ENCODE peak calls at places on chromosomes 4 and X, in seven cellular contexts. O is neuronal stem cell, W is IMR-90, M is H9, N is mesendoderm, E is mesenchymal stem cell, Q is H1. L is an unnamed sample.
A peak's percentile ranks its signal among the peaks of the same experiment; 100 is the strongest.

GRCh38 chrX:18617351-18617750 is 54.6 kb downstream of the RS1 start:
- DNase-seq in O (peak; percentile 5), E (peak; percentile 50), Q (no peak), N (peak; percentile 13), M (no peak), W (peak; percentile 76), L (peak; percentile 63)

GRCh38 chr4:55183926-55184599 is 58.7 kb upstream of the KDR start:
- DNase-seq in Q (no peak), E (peak; percentile 95), N (peak; percentile 95), O (no peak), W (peak; percentile 97), M (peak; percentile 71), L (peak; percentile 50)

GRCh38 chrX:118528089-118528753 is 32.6 kb downstream of the DOCK11 start:
- DNase-seq in O (no peak), E (no peak), M (no peak), N (no peak), W (no peak), Q (no peak), L (no peak)

GRCh38 chr4:185165605-185166063 is 22.6 kb downstream of the SLC25A4 start:
- DNase-seq in E (peak; percentile 75), M (no peak), Q (no peak), W (peak; percentile 87), O (no peak), N (no peak), L (no peak)

GRCh38 chrX:101287402-101287801 is 3.7 kb downstream of the TAF7L start:
- DNase-seq in N (peak; percentile 6), O (peak; percentile 12), E (peak; percentile 46), Q (no peak), M (no peak), W (peak; percentile 52), L (no peak)

GRCh38 chr4:150586162-150586561 is 4.2 kb downstream of the MAB21L2 start:
- DNase-seq in M (no peak), N (no peak), Q (no peak), E (no peak), W (no peak), O (no peak), L (no peak)

GRCh38 chr4:74402692-74403460 is 37.9 kb downstream of the EREG start:
- DNase-seq in O (no peak), M (no peak), W (no peak), E (no peak), N (no peak), Q (no peak), L (no peak)

GRCh38 chrX:77785400-77785745 is 643 bp downstream of the ATRX start:
- DNase-seq in W (peak; percentile 8), M (peak; percentile 32), O (peak; percentile 17), E (peak; percentile 35), N (peak; percentile 59), Q (no peak), L (no peak)

GRCh38 chrX:70062961-70063550 is 799 bp downstream of the OTUD6A start:
- DNase-seq in Q (no peak), M (no peak), E (no peak), N (no peak), W (no peak), O (no peak), L (no peak)

GRCh38 chr4:98794565-98795205 is 134.2 kb downstream of the EIF4E start:
- DNase-seq in E (peak; percentile 37), M (peak; percentile 47), O (no peak), W (peak; percentile 73), N (peak; percentile 81), Q (peak; percentile 15), L (peak; percentile 21)

GRCh38 chrX:106263817-106264216 is 95.7 kb downstream of the PWWP3B start:
- DNase-seq in M (no peak), O (no peak), Q (no peak), N (no peak), E (peak; percentile 35), W (no peak), L (no peak)

GRCh38 chr4:165288226-165288625 is 39.2 kb upstream of the MSMO1 start:
- DNase-seq in N (no peak), M (no peak), E (no peak), Q (no peak), W (no peak), O (no peak), L (no peak)

GRCh38 chr4:172648471-172648870 is 520.1 kb upstream of the GALNT7 start:
- DNase-seq in M (no peak), E (no peak), Q (no peak), N (no peak), O (no peak), W (peak; percentile 26), L (no peak)

GRCh38 chrX:48971325-48972213 is at the start of gene KCND1:
- DNase-seq in Q (peak; percentile 34), N (peak; percentile 71), E (peak; percentile 48), M (peak; percentile 77), O (no peak), W (peak; percentile 46), L (no peak)

GRCh38 chr4:152310223-152310622 is 225.7 kb downstream of the FBXW7 start:
- DNase-seq in Q (no peak), O (no peak), N (peak; percentile 85), E (peak; percentile 95), M (peak; percentile 30), W (peak; percentile 82), L (peak; percentile 56)

GRCh38 chrX:108610141-108610540 is 126.2 kb downstream of the IRS4 start:
- DNase-seq in Q (no peak), E (no peak), N (no peak), W (no peak), M (no peak), O (no peak), L (no peak)
- H3K18ac ChIP-seq in Q (no peak overlapping the region), E (no peak overlapping the region), N (no peak overlapping the region), W (no peak overlapping the region), M (no peak overlapping the region), O (no peak overlapping the region), L (no peak overlapping the region)

GRCh38 chrX:51281758-51282318 is 50.8 kb upstream of the NUDT10 start:
- DNase-seq in E (no peak), O (no peak), Q (no peak), N (no peak), M (no peak), W (no peak), L (no peak)
- H3K18ac ChIP-seq in E (no peak overlapping the region), O (no peak overlapping the region), Q (no peak overlapping the region), N (no peak overlapping the region), M (no peak overlapping the region), W (no peak overlapping the region), L (no peak overlapping the region)

DNA sequence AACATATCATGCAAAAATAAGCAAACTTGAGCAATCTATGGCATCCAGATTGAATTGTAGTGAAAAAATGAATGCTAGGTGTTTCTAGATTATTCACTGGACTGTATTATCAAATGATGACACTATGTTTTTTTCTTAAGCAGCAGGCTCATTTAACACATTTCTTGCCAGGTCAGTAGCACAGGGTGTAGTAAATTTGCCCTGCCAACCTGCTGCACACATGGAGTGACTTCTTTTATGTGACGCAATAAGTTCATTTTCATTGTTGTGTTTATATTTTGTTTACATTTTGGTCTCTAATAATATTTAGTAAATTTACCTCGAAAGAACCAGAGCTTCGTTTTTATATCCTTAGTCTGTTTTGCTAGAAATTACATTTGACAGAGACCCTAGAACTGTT is 9.5 kb downstream of the VBP1 start:
- DNase-seq in M (no peak), W (no peak), Q (no peak), E (no peak), N (no peak), O (no peak), L (no peak)
- H3K18ac ChIP-seq in M (no peak overlapping the region), W (no peak overlapping the region), Q (no peak overlapping the region), E (no peak overlapping the region), N (no peak overlapping the region), O (no peak overlapping the region), L (no peak overlapping the region)

DNA sequence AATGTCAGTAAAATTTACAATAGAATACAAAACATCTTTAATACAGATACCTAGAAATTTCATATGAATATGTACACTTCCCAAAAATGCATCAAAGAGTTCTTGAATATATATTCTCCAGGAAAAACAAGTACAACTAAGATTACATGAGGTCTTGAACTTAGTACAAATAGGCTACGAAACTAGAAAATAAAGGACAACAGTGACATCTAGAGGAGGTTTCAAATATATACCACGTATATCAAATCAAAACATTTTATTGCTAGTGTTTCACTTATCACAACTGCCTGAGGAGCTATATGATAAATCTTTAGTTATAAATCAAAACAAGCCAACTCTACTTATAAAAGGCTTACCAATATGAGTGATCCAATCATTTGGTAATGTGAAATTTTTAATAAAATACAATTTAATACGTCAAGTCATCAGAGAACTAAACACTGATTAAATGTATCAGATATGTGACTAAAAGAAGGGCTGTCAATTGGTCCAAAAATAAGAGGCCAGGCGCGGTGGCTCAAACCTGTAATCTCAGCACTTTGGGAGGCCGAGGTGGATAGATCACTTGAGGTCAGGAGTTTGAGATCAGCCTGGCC is 36.6 kb downstream of the ANAPC10 start:
- DNase-seq in Q (no peak), W (peak; percentile 67), O (peak; percentile 24), N (peak; percentile 58), M (no peak), E (peak; percentile 70), L (peak; percentile 76)
- H3K18ac ChIP-seq in Q (no peak overlapping the region), W (no peak overlapping the region), O (no peak overlapping the region), N (no peak overlapping the region), M (no peak overlapping the region), E (no peak overlapping the region), L (no peak overlapping the region)

GRCh38 chr4:71214578-71214977 is 124.2 kb upstream of the SLC4A4 start:
- DNase-seq in W (no peak), O (no peak), E (no peak), N (no peak), Q (no peak), M (no peak), L (no peak)
- H3K18ac ChIP-seq in W (no peak overlapping the region), O (no peak overlapping the region), E (no peak overlapping the region), N (no peak overlapping the region), Q (no peak overlapping the region), M (no peak overlapping the region), L (no peak overlapping the region)

DNA sequence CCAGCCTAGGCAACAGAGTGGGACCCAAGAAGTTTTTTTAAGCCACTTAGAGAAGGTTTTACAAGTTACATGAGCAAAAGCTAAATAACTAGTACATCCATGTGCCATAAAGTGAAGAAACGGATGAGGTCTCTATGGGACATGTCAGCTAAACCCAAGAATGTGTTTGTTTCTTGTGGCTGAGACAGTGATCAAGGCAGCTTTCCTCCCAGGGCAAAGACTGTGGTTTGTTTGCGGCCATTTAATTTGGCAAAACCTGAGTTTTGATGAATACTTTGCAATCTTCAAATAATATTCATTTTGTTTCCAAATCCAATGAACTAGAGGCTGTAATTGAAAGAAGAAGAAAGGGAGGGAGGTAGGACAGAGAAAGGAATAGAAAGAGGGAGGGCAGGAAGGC is 44.9 kb upstream of the SLC2A9 start:
- DNase-seq in W (no peak), Q (no peak), O (no peak), N (no peak), E (no peak), M (no peak), L (no peak)
- H3K18ac ChIP-seq in W (no peak overlapping the region), Q (no peak overlapping the region), O (no peak overlapping the region), N (no peak overlapping the region), E (no peak overlapping the region), M (no peak overlapping the region), L (no peak overlapping the region)

DNA sequence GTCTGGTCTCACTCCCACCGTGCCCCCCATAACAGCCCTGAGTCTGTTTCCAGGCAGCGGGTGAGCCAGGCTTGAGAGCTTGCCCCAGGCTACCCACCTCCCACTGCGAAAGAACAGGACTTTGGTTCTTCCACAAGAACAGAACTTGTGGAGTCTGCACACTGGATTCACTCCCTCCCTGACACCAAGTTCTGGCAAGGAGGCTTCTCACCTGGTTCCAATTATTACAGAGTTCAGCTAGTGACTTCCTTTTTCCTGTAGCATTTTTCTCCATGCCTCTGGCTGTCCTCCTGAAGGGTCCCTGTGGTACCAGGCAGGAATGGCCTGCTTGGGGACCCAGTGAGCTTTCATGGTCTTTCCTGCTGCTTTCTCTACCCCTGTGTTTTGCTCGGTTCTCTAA is 208.6 kb upstream of the SFRP2 start:
- DNase-seq in O (no peak), W (no peak), M (no peak), E (no peak), N (no peak), Q (no peak), L (no peak)
- H3K18ac ChIP-seq in O (no peak overlapping the region), W (no peak overlapping the region), M (no peak overlapping the region), E (peak overlapping the region; percentile 39), N (no peak overlapping the region), Q (no peak overlapping the region), L (no peak overlapping the region)